ENCODE peak calls at places on chromosomes 3 and 15, in eight cellular contexts. Q is colonic mucosa; K is ACHN; W is CD8-positive, alpha-beta memory T cell; I is foreskin keratinocyte; C is nephron progenitor cell; L is activated naive CD4-positive, alpha-beta T cell; O is AG09309. E is an unnamed sample.

GRCh38 chr15:64070965-64071851 is 22.4 kb downstream of the CIAO2A start:
- DNase-seq in K (peak; percentile 71), I (no peak), C (no peak), W (no peak), O (peak; percentile 46), L (no peak), Q (peak; percentile 64), E (peak; percentile 39)

GRCh38 chr15:71812966-71813722 is 2.8 kb downstream of the NR2E3 start:
- DNase-seq in C (no peak), L (no peak), K (no peak), W (no peak), O (no peak), Q (no peak), I (no peak), E (no peak)

GRCh38 chr3:190430906-190431305 is 18.8 kb downstream of the TMEM207 start:
- DNase-seq in L (no peak), O (no peak), K (no peak), Q (no peak), I (no peak), W (no peak), C (no peak), E (no peak)

GRCh38 chr3:188437921-188438320 is 284.0 kb downstream of the LPP start:
- DNase-seq in Q (no peak), O (no peak), C (no peak), K (no peak), W (no peak), I (no peak), L (no peak), E (no peak)

GRCh38 chr3:23712656-23713559 is 92.8 kb upstream of the UBE2E1 start:
- DNase-seq in Q (no peak), W (no peak), I (no peak), L (no peak), C (peak; percentile 52), O (peak; percentile 89), K (peak; percentile 55), E (peak; percentile 81)

GRCh38 chr15:78950343-78950742 is 5.5 kb upstream of the CTSH start:
- DNase-seq in K (no peak), O (no peak), Q (peak; percentile 40), L (no peak), I (no peak), W (no peak), C (no peak), E (no peak)

GRCh38 chr15:63080638-63081250 is 38.2 kb downstream of the TPM1 start:
- DNase-seq in I (no peak), L (no peak), C (no peak), O (no peak), W (no peak), Q (no peak), K (no peak), E (no peak)

GRCh38 chr3:14516738-14517345 is 23.3 kb downstream of the GRIP2 start:
- DNase-seq in Q (no peak), I (no peak), C (no peak), K (no peak), W (no peak), L (no peak), O (no peak), E (no peak)

GRCh38 chr3:15327941-15328340 is 4.4 kb downstream of the SH3BP5 start:
- DNase-seq in W (no peak), O (no peak), K (no peak), L (no peak), Q (no peak), I (no peak), C (no peak), E (no peak)

GRCh38 chr15:83430436-83430835 is 16.7 kb upstream of the SH3GL3 start:
- DNase-seq in O (no peak), Q (no peak), C (no peak), L (no peak), W (no peak), I (no peak), K (no peak), E (no peak)

GRCh38 chr15:40421246-40422157 is 15.9 kb downstream of the IVD start:
- DNase-seq in O (no peak), K (peak; percentile 57), L (peak; percentile 77), I (no peak), W (peak; percentile 66), C (peak; percentile 86), Q (peak; percentile 89), E (no peak)

GRCh38 chr15:55739641-55740040 is 3.3 kb downstream of the PRTG start:
- DNase-seq in Q (no peak), C (no peak), O (no peak), W (no peak), L (no peak), K (no peak), I (no peak), E (no peak)

GRCh38 chr3:129621626-129622417 is 15.3 kb upstream of the PLXND1 start:
- DNase-seq in L (no peak), I (no peak), Q (peak; percentile 24), W (no peak), K (no peak), C (no peak), O (no peak), E (no peak)

GRCh38 chr15:73710321-73710720 is 26.1 kb downstream of the CD276 start:
- DNase-seq in I (no peak), C (no peak), Q (no peak), K (no peak), L (no peak), W (no peak), O (no peak), E (no peak)

E was measured in AG04450.